ENCODE peak calls at places on chromosomes 3 and 15, in seven cellular contexts. M, G, Q, L, X, J and A are unnamed samples.

GRCh38 chr3:67076607-67077006 is 78.5 kb downstream of the KBTBD8 start:
- DNase-seq in M (no peak), G (no peak), Q (no peak), L (no peak), X (no peak), J (no peak), A (no peak)

GRCh38 chr3:15438988-15439387 is 11.6 kb downstream of the EAF1 start:
- DNase-seq in M (no peak), G (no peak), Q (no peak), L (no peak), X (peak; percentile 60), J (no peak), A (no peak)

GRCh38 chr3:140931016-140931454 is 10.6 kb upstream of the SLC25A36 start:
- DNase-seq in M (no peak), G (peak; percentile 35), Q (no peak), L (no peak), X (no peak), J (no peak), A (no peak)

GRCh38 chr3:189393598-189393997 is 221.8 kb downstream of the TPRG1 start:
- DNase-seq in M (no peak), G (no peak), Q (no peak), L (no peak), X (no peak), J (no peak), A (no peak)

GRCh38 chr3:46504780-46505179 is 7.0 kb downstream of the RTP3 start:
- DNase-seq in M (peak; percentile 10), G (no peak), Q (no peak), L (no peak), X (no peak), J (no peak), A (no peak)

GRCh38 chr3:25453521-25454410 is 25.7 kb downstream of the RARB start:
- DNase-seq in M (no peak), G (peak; percentile 30), Q (no peak), L (no peak), X (peak; percentile 28), J (no peak), A (no peak)

GRCh38 chr3:43621406-43621973 is 321 bp downstream of the ANO10 start:
- DNase-seq in M (no peak), G (peak; percentile 21), Q (no peak), L (peak; percentile 60), X (no peak), J (no peak), A (peak; percentile 39)

GRCh38 chr3:147422934-147423599 is 13.9 kb downstream of the ZIC1 start:
- DNase-seq in M (no peak), G (peak; percentile 32), Q (no peak), L (no peak), X (no peak), J (no peak), A (no peak)

GRCh38 chr15:23759964-23760363 is 72.9 kb upstream of the NDN start:
- DNase-seq in M (no peak), G (peak; percentile 20), Q (no peak), L (no peak), X (no peak), J (no peak), A (no peak)

GRCh38 chr15:82647045-82647834 is at the start of gene CPEB1:
- DNase-seq in M (peak; percentile 44), G (peak; percentile 69), Q (no peak), L (peak; percentile 78), X (peak; percentile 45), J (peak; percentile 51), A (peak; percentile 82)

GRCh38 chr15:48945386-48945785 is 18.3 kb downstream of the SHC4 start:
- DNase-seq in M (no peak), G (no peak), Q (no peak), L (no peak), X (no peak), J (no peak), A (no peak)

GRCh38 chr15:81909229-81910087 is 136.4 kb downstream of the MEX3B start:
- DNase-seq in M (no peak), G (no peak), Q (no peak), L (no peak), X (no peak), J (no peak), A (no peak)

GRCh38 chr3:46873521-46873920 is 4.0 kb upstream of the PTH1R start:
- DNase-seq in M (no peak), G (no peak), Q (no peak), L (no peak), X (no peak), J (no peak), A (no peak)

GRCh38 chr15:69341356-69341755 is 42.6 kb downstream of the PAQR5 start:
- DNase-seq in M (no peak), G (no peak), Q (no peak), L (no peak), X (no peak), J (no peak), A (no peak)

GRCh38 chr15:31309893-31310606 is 16.6 kb upstream of the KLF13 start:
- DNase-seq in M (no peak), G (no peak), Q (no peak), L (no peak), X (no peak), J (no peak), A (no peak)

GRCh38 chr15:60299452-60300047 is 98.2 kb downstream of the ANXA2 start:
- DNase-seq in M (no peak), G (peak; percentile 15), Q (no peak), L (no peak), X (no peak), J (no peak), A (peak; percentile 12)

GRCh38 chr3:150602426-150603089 is 563 bp upstream of the SELENOT start:
- DNase-seq in M (no peak), G (no peak), Q (no peak), L (no peak), X (no peak), J (no peak), A (no peak)

GRCh38 chr3:143595456-143596077 is 252.7 kb downstream of the SLC9A9 start:
- DNase-seq in M (no peak), G (no peak), Q (no peak), L (no peak), X (no peak), J (no peak), A (no peak)

GRCh38 chr15:38611228-38611627 is 46.6 kb upstream of the RASGRP1 start:
- DNase-seq in M (peak; percentile 54), G (no peak), Q (peak; percentile 3), L (no peak), X (no peak), J (no peak), A (no peak)

GRCh38 chr3:187567026-187567425 is 103.2 kb downstream of the SST start:
- DNase-seq in M (no peak), G (no peak), Q (no peak), L (no peak), X (no peak), J (no peak), A (no peak)

GRCh38 chr3:187929115-187929828 is 184.0 kb upstream of the BCL6 start:
- DNase-seq in M (peak; percentile 45), G (no peak), Q (no peak), L (no peak), X (no peak), J (no peak), A (no peak)

GRCh38 chr3:172307143-172307560 is 141.1 kb downstream of the GHSR start:
- DNase-seq in M (no peak), G (peak; percentile 63), Q (no peak), L (no peak), X (no peak), J (no peak), A (no peak)

GRCh38 chr3:194138732-194139084 is 2.8 kb downstream of the HES1 start:
- DNase-seq in M (no peak), G (no peak), Q (no peak), L (no peak), X (no peak), J (no peak), A (no peak)

GRCh38 chr3:14472471-14473351 is 67.4 kb downstream of the GRIP2 start:
- DNase-seq in M (peak; percentile 22), G (peak; percentile 91), Q (no peak), L (no peak), X (peak; percentile 71), J (no peak), A (no peak)

GRCh38 chr3:9563851-9564250 is 10.2 kb upstream of the LHFPL4 start:
- DNase-seq in M (no peak), G (no peak), Q (no peak), L (no peak), X (no peak), J (no peak), A (no peak)